ENCODE peak calls at places on chromosomes 11 and 22, in four cellular contexts. O, S, L and D are unnamed samples.

GRCh38 chr11:63931876-63932275 is 6.9 kb upstream of the NAA40 start:
- DNase-seq in O (no peak), S (no peak), L (no peak), D (no peak)

GRCh38 chr11:30774451-30774850 is 188.3 kb upstream of the MPPED2 start:
- DNase-seq in O (no peak), S (peak), L (no peak), D (no peak)

GRCh38 chr22:35620624-35621245 is 3.6 kb upstream of the MB start:
- DNase-seq in O (no peak), S (no peak), L (no peak), D (no peak)

GRCh38 chr11:103091810-103092524 is at the start of gene DCUN1D5:
- DNase-seq in O (peak), S (peak), L (peak), D (peak)

GRCh38 chr11:66470015-66470414 is 3.3 kb downstream of the PELI3 start:
- DNase-seq in O (no peak), S (no peak), L (no peak), D (no peak)

GRCh38 chr11:496834-497564 is 10.0 kb downstream of the RNH1 start:
- DNase-seq in O (no peak), S (no peak), L (no peak), D (no peak)

GRCh38 chr11:70072471-70073187 is 5.5 kb upstream of the ANO1 start:
- DNase-seq in O (no peak), S (no peak), L (no peak), D (no peak)

GRCh38 chr11:20060180-20060579 is 100.1 kb downstream of the DBX1 start:
- DNase-seq in O (no peak), S (no peak), L (no peak), D (no peak)

GRCh38 chr22:19763141-19764049 is 2.8 kb downstream of the TBX1 start:
- DNase-seq in O (no peak), S (no peak), L (no peak), D (no peak)

GRCh38 chr11:2826679-2827056 is 58.9 kb downstream of the CDKN1C start:
- DNase-seq in O (no peak), S (no peak), L (no peak), D (no peak)

GRCh38 chr11:133964356-133964755 is 7.6 kb upstream of the IGSF9B start:
- DNase-seq in O (no peak), S (no peak), L (no peak), D (no peak)

GRCh38 chr11:827861-828167 is at the start of gene CRACR2B:
- DNase-seq in O (no peak), S (no peak), L (no peak), D (no peak)

GRCh38 chr11:105046898-105047579 is 1.9 kb upstream of the CARD16 start:
- DNase-seq in O (no peak), S (no peak), L (peak), D (no peak)

GRCh38 chr11:2206291-2206690 is 34.7 kb upstream of the TH start:
- DNase-seq in O (no peak), S (no peak), L (no peak), D (peak)

GRCh38 chr11:69874178-69874983 is 55.2 kb upstream of the FGF3 start:
- DNase-seq in O (no peak), S (no peak), L (no peak), D (no peak)

GRCh38 chr11:12272821-12273617 is 104.4 kb upstream of the PARVA start:
- DNase-seq in O (no peak), S (no peak), L (no peak), D (no peak)

GRCh38 chr11:43582837-43583462 is 97.6 kb upstream of the HSD17B12 start:
- DNase-seq in O (no peak), S (no peak), L (no peak), D (no peak)

GRCh38 chr11:113697798-113698407 is 8.2 kb downstream of the TMPRSS5 start:
- DNase-seq in O (no peak), S (no peak), L (no peak), D (no peak)

GRCh38 chr11:1669546-1670218 is 27.3 kb upstream of the KRTAP5-6 start:
- DNase-seq in O (no peak), S (no peak), L (no peak), D (no peak)

GRCh38 chr11:40293655-40294342 is 1165.7 kb downstream of the LRRC4C start:
- DNase-seq in O (peak), S (peak), L (peak), D (peak)

GRCh38 chr11:113373981-113374560 is 13.5 kb upstream of the ANKK1 start:
- DNase-seq in O (no peak), S (no peak), L (no peak), D (no peak)

GRCh38 chr11:111460752-111461305 is 51.4 kb downstream of the BTG4 start:
- DNase-seq in O (no peak), S (no peak), L (peak), D (no peak)

GRCh38 chr11:120625565-120625964 is 114.0 kb downstream of the GRIK4 start:
- DNase-seq in O (no peak), S (no peak), L (no peak), D (no peak)

GRCh38 chr22:38141574-38141973 is 31.1 kb upstream of the BAIAP2L2 start:
- DNase-seq in O (no peak), S (no peak), L (no peak), D (no peak)

GRCh38 chr22:42777126-42777525 is 56.5 kb upstream of the A4GALT start:
- DNase-seq in O (no peak), S (no peak), L (no peak), D (no peak)

GRCh38 chr11:34256591-34256990 is 101.2 kb downstream of the ABTB2 start:
- DNase-seq in O (no peak), S (no peak), L (no peak), D (no peak)

GRCh38 chr11:123576082-123576481 is 78.3 kb downstream of the SCN3B start:
- DNase-seq in O (no peak), S (no peak), L (no peak), D (no peak)

GRCh38 chr11:3841426-3842304 is 906 bp upstream of the RHOG start:
- DNase-seq in O (peak), S (peak), L (peak), D (peak)

GRCh38 chr22:44919691-44920090 is 90.1 kb downstream of the PHF21B start:
- DNase-seq in O (no peak), S (no peak), L (no peak), D (no peak)